ENCODE peak calls at places on chromosome 21, in four cellular contexts. X, V, Q and Y are unnamed samples.

GRCh38 chr21:29376556-29376955 is 77.8 kb downstream of the BACH1 start:
- DNase-seq in X (no peak), V (peak), Q (peak), Y (no peak)

GRCh38 chr21:32940079-32941014 is 85.4 kb upstream of the OLIG2 start:
- DNase-seq in X (no peak), V (peak), Q (no peak), Y (no peak)

GRCh38 chr21:41425954-41426655 is at the start of gene MX1:
- DNase-seq in X (no peak), V (peak), Q (peak), Y (no peak)

GRCh38 chr21:31573217-31573616 is 86.3 kb upstream of the SOD1 start:
- DNase-seq in V (no peak), X (no peak), Q (no peak), Y (no peak)

GRCh38 chr21:44801468-44802395 is at the start of gene UBE2G2:
- DNase-seq in Q (peak), X (peak), V (peak), Y (no peak)

GRCh38 chr21:44332965-44333364 is 6.2 kb downstream of the CFAP410 start:
- DNase-seq in Q (no peak), X (no peak), V (no peak), Y (no peak)

GRCh38 chr21:35593000-35593502 is 467.3 kb downstream of the SETD4 start:
- DNase-seq in Q (no peak), V (no peak), X (no peak), Y (no peak)

GRCh38 chr21:36820176-36821031 is 121.5 kb downstream of the SIM2 start:
- DNase-seq in Q (no peak), X (no peak), V (peak), Y (no peak)

GRCh38 chr21:25862596-25862995 is 127.8 kb downstream of the GABPA start:
- DNase-seq in X (no peak), Q (no peak), V (peak), Y (no peak)

GRCh38 chr21:28959367-28960099 is 33.1 kb downstream of the LTN1 start:
- DNase-seq in X (no peak), V (no peak), Q (no peak), Y (no peak)

GRCh38 chr21:38804030-38804616 is 1.6 kb upstream of the ETS2 start:
- DNase-seq in Q (no peak), X (no peak), V (no peak), Y (peak)

GRCh38 chr21:36205962-36206361 is 49.3 kb downstream of the DOP1B start:
- DNase-seq in Q (no peak), V (no peak), X (no peak), Y (no peak)

GRCh38 chr21:32653326-32653901 is 41.2 kb upstream of the CFAP298 start:
- DNase-seq in V (peak), Q (peak), X (no peak), Y (no peak)

GRCh38 chr21:37257967-37258877 is 8.9 kb downstream of the VPS26C start:
- DNase-seq in V (peak), X (peak), Q (peak), Y (no peak)

GRCh38 chr21:33558777-33559421 is 16.1 kb downstream of the SON start:
- DNase-seq in X (no peak), Q (no peak), V (no peak), Y (no peak)

GRCh38 chr21:44511219-44511937 is 28.6 kb downstream of the KRTAP10-1 start:
- DNase-seq in X (no peak), V (no peak), Q (no peak), Y (no peak)

GRCh38 chr21:35840197-35840799 is 220.0 kb downstream of the SETD4 start:
- DNase-seq in X (no peak), Q (peak), V (peak), Y (no peak)

GRCh38 chr21:35395728-35396127 is 346.6 kb upstream of the RUNX1 start:
- DNase-seq in X (no peak), V (no peak), Q (no peak), Y (no peak)

GRCh38 chr21:32921632-32922230 is 104.0 kb upstream of the OLIG2 start:
- DNase-seq in X (no peak), Q (peak), V (peak), Y (no peak)

GRCh38 chr21:31343680-31344480 is at the start of gene TIAM1:
- DNase-seq in X (no peak), V (peak), Q (no peak), Y (peak)

GRCh38 chr21:42299324-42300044 is 15.7 kb downstream of the TFF3 start:
- DNase-seq in Q (no peak), X (no peak), V (no peak), Y (no peak)

GRCh38 chr21:39604951-39605350 is 7.8 kb upstream of the B3GALT5 start:
- DNase-seq in Q (no peak), V (no peak), X (no peak), Y (no peak)

GRCh38 chr21:42089665-42090310 is 18.7 kb downstream of the UMODL1 start:
- DNase-seq in X (no peak), Q (no peak), V (no peak), Y (no peak)